ENCODE peak calls at places on chromosome 16, in six cellular contexts. X is HCT116; J is CD8-positive, alpha-beta T cell; K is ovary; E is heart left ventricle; V is A549. Q is an unnamed sample.

GRCh38 chr16:67249762-67250327 is 1.1 kb downstream of the SLC9A5 start:
- DNase-seq in E (peak; percentile 18), V (no peak), K (no peak), X (no peak), J (no peak), Q (no peak)

GRCh38 chr16:70522216-70523000 is 946 bp downstream of the COG4 start:
- DNase-seq in E (no peak), K (no peak), V (no peak), X (no peak), J (no peak), Q (no peak)

GRCh38 chr16:23504076-23504452 is 6.2 kb downstream of the GGA2 start:
- DNase-seq in J (no peak), V (no peak), K (no peak), E (peak; percentile 43), X (no peak), Q (no peak)

GRCh38 chr16:2029350-2029749 is 2.6 kb downstream of the NHERF2 start:
- DNase-seq in X (no peak), K (no peak), J (no peak), V (no peak), E (peak; percentile 40), Q (no peak)

GRCh38 chr16:48405153-48405552 is 19.9 kb upstream of the SIAH1 start:
- DNase-seq in E (no peak), K (no peak), V (no peak), X (no peak), J (no peak), Q (no peak)

GRCh38 chr16:69741519-69741918 is 13.2 kb downstream of the NOB1 start:
- DNase-seq in V (no peak), X (no peak), J (no peak), K (no peak), E (no peak), Q (no peak)

GRCh38 chr16:17556276-17557052 is 85.7 kb upstream of the XYLT1 start:
- DNase-seq in K (no peak), V (peak; percentile 25), J (no peak), X (peak; percentile 34), E (no peak), Q (peak; percentile 39)

GRCh38 chr16:64589836-64590235 is 532.0 kb downstream of the CDH11 start:
- DNase-seq in K (no peak), X (no peak), J (no peak), E (no peak), V (no peak), Q (no peak)

GRCh38 chr16:27199747-27200146 is 3.6 kb upstream of the KDM8 start:
- DNase-seq in J (no peak), K (no peak), V (no peak), X (no peak), E (no peak), Q (no peak)

GRCh38 chr16:19751478-19751877 is 33.4 kb downstream of the IQCK start:
- DNase-seq in K (no peak), V (no peak), E (no peak), J (no peak), X (no peak), Q (no peak)

GRCh38 chr16:19754644-19755036 is 36.6 kb downstream of the IQCK start:
- DNase-seq in X (no peak), V (no peak), K (no peak), E (no peak), J (no peak), Q (no peak)

GRCh38 chr16:19755268-19755667 is 37.2 kb downstream of the IQCK start:
- DNase-seq in V (no peak), K (no peak), X (no peak), J (no peak), E (no peak), Q (no peak)

GRCh38 chr16:19757026-19757425 is 39.0 kb downstream of the IQCK start:
- DNase-seq in K (no peak), J (no peak), E (no peak), X (no peak), V (no peak), Q (no peak)

DNA sequence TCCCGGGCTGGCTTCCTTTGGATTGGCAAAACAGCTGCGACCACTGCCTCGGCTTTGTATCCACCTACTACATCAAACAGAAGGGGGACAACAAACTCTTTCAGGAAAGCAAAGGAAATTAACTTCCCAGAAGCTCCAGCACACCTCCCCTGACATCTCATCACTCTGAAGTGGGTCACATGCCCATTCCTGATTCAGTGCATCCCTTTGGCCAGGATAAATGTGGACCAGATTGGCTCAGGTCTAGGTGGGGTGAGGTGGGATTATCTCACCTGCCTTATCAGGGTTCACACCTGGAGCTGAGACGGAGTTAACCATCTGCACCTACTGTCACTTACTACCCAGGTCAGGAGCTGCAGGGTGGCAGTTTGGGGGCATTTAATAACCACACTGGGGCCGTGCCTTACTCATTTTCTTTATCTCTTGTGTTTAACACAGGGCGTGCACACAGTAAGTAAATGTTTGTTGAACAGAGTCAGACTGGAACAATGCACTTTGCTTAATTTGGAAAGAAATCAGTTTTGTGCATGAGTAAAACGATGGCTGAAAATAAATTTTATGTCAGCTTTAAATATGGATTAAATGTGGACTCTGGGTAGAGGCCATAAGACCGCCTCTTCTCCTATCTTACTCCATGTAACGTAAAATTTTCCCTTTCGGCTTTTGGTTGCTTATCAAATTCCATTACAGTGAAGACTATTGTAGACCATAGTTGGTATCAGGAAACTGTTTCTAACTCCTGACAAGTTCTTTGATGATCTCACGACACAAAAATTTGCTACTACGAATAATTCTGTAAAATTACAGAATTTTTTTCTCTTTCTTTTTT is 36.0 kb downstream of the IQCK start:
- DNase-seq in X (no peak), J (no peak), K (no peak), V (peak; percentile 45), E (no peak), Q (peak; percentile 5)
- H3K4me1 ChIP-seq in X (no peaks in the 10 kb centered on the region), J (no peaks in the 10 kb centered on the region), K (peaks cover 6% of the 10 kb centered on the region), V (peaks cover 31% of the 10 kb centered on the region), E (peaks cover 64% of the 10 kb centered on the region), Q (peaks cover 41% of the 10 kb centered on the region)

DNA sequence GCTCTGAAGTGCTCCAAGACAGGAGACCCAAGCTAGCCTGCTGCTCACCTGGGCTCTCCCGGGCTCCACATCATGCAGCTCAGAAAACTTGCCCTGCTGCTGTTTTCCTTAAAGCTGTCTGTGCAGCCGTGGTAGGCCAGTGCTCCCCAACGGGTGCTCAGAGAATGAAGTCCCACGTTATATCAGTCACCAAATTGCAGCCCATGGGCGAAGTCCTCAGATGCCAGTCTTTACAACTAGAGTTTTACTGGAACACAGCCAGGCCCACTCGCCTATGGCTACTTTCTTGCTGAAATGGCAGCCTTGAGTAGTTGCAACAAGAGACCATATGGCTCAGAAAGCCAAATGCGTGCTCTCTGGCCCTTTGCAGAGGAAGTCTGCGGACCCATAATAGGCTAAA is 6.3 kb downstream of the CREBBP start:
- DNase-seq in E (no peak), V (no peak), X (no peak), J (no peak), K (no peak), Q (no peak)
- H3K4me1 ChIP-seq in E (peaks cover 93% of the 10 kb centered on the region), V (peaks cover 44% of the 10 kb centered on the region), X (peaks cover 20% of the 10 kb centered on the region), J (peaks cover 93% of the 10 kb centered on the region), K (peaks cover 45% of the 10 kb centered on the region), Q (peaks cover 5% of the 10 kb centered on the region)

GRCh38 chr16:85316944-85317343 is 204.7 kb upstream of the CIBAR2 start:
- DNase-seq in V (no peak), X (no peak), E (no peak), J (no peak), K (no peak), Q (no peak)
- H3K4me1 ChIP-seq in V (peaks cover 6% of the 10 kb centered on the region), X (peaks cover 20% of the 10 kb centered on the region), E (peaks cover 31% of the 10 kb centered on the region), J (peaks cover 5% of the 10 kb centered on the region), K (peaks cover 16% of the 10 kb centered on the region), Q (no peaks in the 10 kb centered on the region)

GRCh38 chr16:11992594-11993524 is 16.3 kb downstream of the SNX29 start:
- DNase-seq in X (no peak), K (no peak), E (no peak), V (no peak), J (no peak), Q (no peak)
- H3K4me1 ChIP-seq in X (no peaks in the 10 kb centered on the region), K (no peaks in the 10 kb centered on the region), E (peaks cover 14% of the 10 kb centered on the region), V (no peaks in the 10 kb centered on the region), J (no peaks in the 10 kb centered on the region), Q (no peaks in the 10 kb centered on the region)

DNA sequence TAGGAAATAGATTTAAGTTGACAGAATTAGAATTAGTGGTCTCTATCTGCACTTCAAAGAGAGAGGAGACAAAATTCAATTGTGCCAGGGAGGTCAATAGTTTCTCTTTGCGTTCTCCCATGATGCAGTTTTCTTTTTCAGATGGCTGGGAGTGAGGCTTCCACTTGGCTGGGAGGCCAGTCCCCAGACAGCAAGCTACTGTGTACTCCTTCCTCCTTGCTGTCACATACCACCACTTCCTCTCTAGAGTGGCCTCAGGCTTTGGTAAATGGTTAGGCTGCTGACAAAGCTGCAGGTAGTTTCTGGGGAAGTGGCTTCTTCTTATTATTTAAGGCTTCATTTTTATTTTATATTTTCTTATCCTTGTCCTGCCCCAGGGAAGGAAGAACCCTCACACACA is 106.2 kb upstream of the HS3ST4 start:
- DNase-seq in V (no peak), K (no peak), E (no peak), J (no peak), X (no peak), Q (no peak)
- H3K4me1 ChIP-seq in V (no peaks in the 10 kb centered on the region), K (no peaks in the 10 kb centered on the region), E (no peaks in the 10 kb centered on the region), J (no peaks in the 10 kb centered on the region), X (no peaks in the 10 kb centered on the region), Q (no peaks in the 10 kb centered on the region)

GRCh38 chr16:88924834-88925539 is 52.0 kb downstream of the CBFA2T3 start:
- DNase-seq in J (no peak), V (peak; percentile 61), K (peak; percentile 40), X (peak; percentile 72), E (peak; percentile 75), Q (peak; percentile 67)

GRCh38 chr16:88923450-88923849 is 53.6 kb downstream of the CBFA2T3 start:
- DNase-seq in V (no peak), E (no peak), J (no peak), K (no peak), X (no peak), Q (no peak)

GRCh38 chr16:88922826-88923410 is 54.1 kb downstream of the CBFA2T3 start:
- DNase-seq in K (no peak), E (no peak), J (no peak), X (no peak), V (no peak), Q (no peak)

GRCh38 chr16:88925540-88925887 is 51.5 kb downstream of the CBFA2T3 start:
- DNase-seq in K (no peak), J (no peak), X (no peak), V (no peak), E (no peak), Q (no peak)

GRCh38 chr16:88923926-88924833 is 52.8 kb downstream of the CBFA2T3 start:
- DNase-seq in X (no peak), J (no peak), V (no peak), K (no peak), E (no peak), Q (no peak)
- H3K4me1 ChIP-seq in X (peaks cover 53% of the 10 kb centered on the region), J (peaks cover 14% of the 10 kb centered on the region), V (peaks cover 20% of the 10 kb centered on the region), K (peaks cover 3% of the 10 kb centered on the region), E (peaks cover 70% of the 10 kb centered on the region), Q (peaks cover 6% of the 10 kb centered on the region)